ENCODE peak calls at places on chromosomes 13 and 19, in nine cellular contexts. One of them, this sample, is unnamed.

GRCh38 chr19:36916991-36917390 is 859 bp downstream of the ZNF568 start:
- DNase-seq in tibial artery: no peak
- DNase-seq in ovary: no peak
- DNase-seq in psoas muscle: no peak
- DNase-seq in fibroblast of villous mesenchyme: peak
- DNase-seq in AG09309: no peak
- DNase-seq in heart right ventricle: no peak
- DNase-seq in coronary artery: no peak
- DNase-seq in choroid plexus epithelial cell: peak
- DNase-seq in this sample: peak

GRCh38 chr13:35769812-35770211 is 293.3 kb upstream of the MAB21L1 start:
- DNase-seq in choroid plexus epithelial cell: peak
- DNase-seq in psoas muscle: no peak
- DNase-seq in heart right ventricle: no peak
- DNase-seq in coronary artery: no peak
- DNase-seq in fibroblast of villous mesenchyme: no peak
- DNase-seq in AG09309: no peak
- DNase-seq in ovary: no peak
- DNase-seq in tibial artery: no peak
- DNase-seq in this sample: no peak

GRCh38 chr19:47537493-47537892 is 22.6 kb upstream of the NAPA start:
- DNase-seq in tibial artery: no peak
- DNase-seq in coronary artery: no peak
- DNase-seq in ovary: no peak
- DNase-seq in choroid plexus epithelial cell: no peak
- DNase-seq in fibroblast of villous mesenchyme: no peak
- DNase-seq in AG09309: no peak
- DNase-seq in heart right ventricle: no peak
- DNase-seq in psoas muscle: no peak
- DNase-seq in this sample: no peak

GRCh38 chr13:63370101-63370500 is 1954.5 kb upstream of the PCDH20 start:
- DNase-seq in heart right ventricle: no peak
- DNase-seq in ovary: no peak
- DNase-seq in choroid plexus epithelial cell: no peak
- DNase-seq in AG09309: no peak
- DNase-seq in tibial artery: no peak
- DNase-seq in coronary artery: no peak
- DNase-seq in fibroblast of villous mesenchyme: no peak
- DNase-seq in psoas muscle: no peak
- DNase-seq in this sample: no peak

GRCh38 chr19:39265321-39265916 is 2.8 kb upstream of the IFNL2 start:
- DNase-seq in ovary: no peak
- DNase-seq in fibroblast of villous mesenchyme: no peak
- DNase-seq in tibial artery: no peak
- DNase-seq in coronary artery: no peak
- DNase-seq in psoas muscle: no peak
- DNase-seq in choroid plexus epithelial cell: no peak
- DNase-seq in AG09309: no peak
- DNase-seq in heart right ventricle: no peak
- DNase-seq in this sample: no peak

GRCh38 chr19:41927810-41928192 is 448 bp downstream of the ERFL start:
- DNase-seq in choroid plexus epithelial cell: no peak
- DNase-seq in fibroblast of villous mesenchyme: no peak
- DNase-seq in heart right ventricle: no peak
- DNase-seq in tibial artery: no peak
- DNase-seq in ovary: no peak
- DNase-seq in AG09309: no peak
- DNase-seq in coronary artery: no peak
- DNase-seq in psoas muscle: no peak
- DNase-seq in this sample: no peak

GRCh38 chr19:17846146-17846545 is 1.6 kb downstream of the JAK3 start:
- DNase-seq in tibial artery: no peak
- DNase-seq in coronary artery: no peak
- DNase-seq in fibroblast of villous mesenchyme: no peak
- DNase-seq in psoas muscle: no peak
- DNase-seq in heart right ventricle: no peak
- DNase-seq in AG09309: no peak
- DNase-seq in choroid plexus epithelial cell: no peak
- DNase-seq in ovary: no peak
- DNase-seq in this sample: no peak

GRCh38 chr13:93496985-93497673 is 270.5 kb downstream of the GPC6 start:
- DNase-seq in psoas muscle: no peak
- DNase-seq in tibial artery: no peak
- DNase-seq in fibroblast of villous mesenchyme: peak
- DNase-seq in ovary: no peak
- DNase-seq in heart right ventricle: no peak
- DNase-seq in choroid plexus epithelial cell: peak
- DNase-seq in AG09309: no peak
- DNase-seq in coronary artery: no peak
- DNase-seq in this sample: no peak

GRCh38 chr19:16896098-16896912 is 7.5 kb downstream of the F2RL3 start:
- DNase-seq in psoas muscle: peak
- DNase-seq in coronary artery: no peak
- DNase-seq in ovary: peak
- DNase-seq in fibroblast of villous mesenchyme: no peak
- DNase-seq in AG09309: no peak
- DNase-seq in tibial artery: no peak
- DNase-seq in choroid plexus epithelial cell: no peak
- DNase-seq in heart right ventricle: no peak
- DNase-seq in this sample: no peak

GRCh38 chr13:76338003-76338402 is 548.2 kb downstream of the KCTD12 start:
- DNase-seq in psoas muscle: no peak
- DNase-seq in coronary artery: no peak
- DNase-seq in AG09309: no peak
- DNase-seq in tibial artery: no peak
- DNase-seq in choroid plexus epithelial cell: no peak
- DNase-seq in fibroblast of villous mesenchyme: no peak
- DNase-seq in heart right ventricle: no peak
- DNase-seq in ovary: no peak
- DNase-seq in this sample: no peak

GRCh38 chr19:53960886-53961285 is 1.9 kb upstream of the CACNG8 start:
- DNase-seq in ovary: no peak
- DNase-seq in AG09309: no peak
- DNase-seq in fibroblast of villous mesenchyme: no peak
- DNase-seq in heart right ventricle: no peak
- DNase-seq in psoas muscle: no peak
- DNase-seq in coronary artery: no peak
- DNase-seq in choroid plexus epithelial cell: no peak
- DNase-seq in tibial artery: no peak
- DNase-seq in this sample: no peak

GRCh38 chr19:13150919-13151604 is 851 bp downstream of the IER2 start:
- DNase-seq in AG09309: no peak
- DNase-seq in ovary: peak
- DNase-seq in heart right ventricle: no peak
- DNase-seq in fibroblast of villous mesenchyme: no peak
- DNase-seq in choroid plexus epithelial cell: no peak
- DNase-seq in coronary artery: peak
- DNase-seq in tibial artery: no peak
- DNase-seq in psoas muscle: no peak
- DNase-seq in this sample: no peak

GRCh38 chr19:35167251-35168119 is 12.9 kb downstream of the FXYD5 start:
- DNase-seq in coronary artery: no peak
- DNase-seq in choroid plexus epithelial cell: no peak
- DNase-seq in fibroblast of villous mesenchyme: no peak
- DNase-seq in AG09309: no peak
- DNase-seq in tibial artery: no peak
- DNase-seq in ovary: no peak
- DNase-seq in heart right ventricle: no peak
- DNase-seq in psoas muscle: no peak
- DNase-seq in this sample: no peak

GRCh38 chr13:103067751-103068563 is 1.7 kb upstream of the SLC10A2 start:
- DNase-seq in tibial artery: no peak
- DNase-seq in coronary artery: no peak
- DNase-seq in fibroblast of villous mesenchyme: no peak
- DNase-seq in choroid plexus epithelial cell: no peak
- DNase-seq in ovary: no peak
- DNase-seq in psoas muscle: no peak
- DNase-seq in AG09309: no peak
- DNase-seq in heart right ventricle: no peak
- DNase-seq in this sample: no peak

GRCh38 chr13:23570931-23571330 is 719 bp downstream of the TNFRSF19 start:
- DNase-seq in ovary: no peak
- DNase-seq in choroid plexus epithelial cell: peak
- DNase-seq in psoas muscle: no peak
- DNase-seq in coronary artery: no peak
- DNase-seq in tibial artery: no peak
- DNase-seq in AG09309: no peak
- DNase-seq in fibroblast of villous mesenchyme: peak
- DNase-seq in heart right ventricle: no peak
- DNase-seq in this sample: peak
- H3K4me3 ChIP-seq in ovary: no peak
- H3K4me3 ChIP-seq in choroid plexus epithelial cell: peak
- H3K4me3 ChIP-seq in psoas muscle: peak
- H3K4me3 ChIP-seq in coronary artery: peak
- H3K4me3 ChIP-seq in tibial artery: no peak
- H3K4me3 ChIP-seq in AG09309: no peak
- H3K4me3 ChIP-seq in fibroblast of villous mesenchyme: peak
- H3K4me3 ChIP-seq in heart right ventricle: peak
- H3K4me3 ChIP-seq in this sample: peak

DNA sequence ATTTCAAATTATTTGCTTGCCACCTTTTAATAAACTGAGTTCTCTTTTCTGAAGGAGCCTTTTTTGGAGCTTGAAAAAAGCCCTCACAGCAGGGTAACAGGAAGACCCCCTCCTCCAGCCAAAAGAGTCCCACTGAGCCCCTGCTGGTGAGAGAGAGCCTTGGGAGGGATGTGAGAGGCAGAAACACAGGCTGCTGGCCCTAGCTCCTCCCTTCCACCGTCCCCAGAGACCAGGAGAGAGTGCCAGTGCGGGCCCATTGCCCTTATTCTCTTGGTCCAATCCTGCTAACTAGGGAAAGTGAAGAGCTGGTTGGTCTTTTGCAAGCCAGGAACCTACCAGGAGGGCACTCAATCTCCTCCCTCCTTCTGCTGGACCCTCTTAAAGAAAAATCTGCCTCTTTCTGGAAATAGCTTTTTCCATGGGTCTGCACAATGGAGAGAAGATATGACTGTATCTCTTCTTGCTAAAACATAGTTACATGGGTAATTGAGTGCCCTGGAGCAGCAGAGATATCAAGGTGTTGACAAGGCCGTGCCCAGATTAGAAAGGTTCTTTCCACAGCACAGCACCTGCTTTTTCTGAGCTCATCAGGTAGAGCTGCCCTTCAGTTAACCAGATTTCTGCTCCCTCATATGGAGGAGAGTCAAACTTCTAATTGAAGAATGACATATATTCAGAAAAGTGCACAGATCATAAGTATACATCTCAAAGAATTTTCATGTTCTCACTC is 113.9 kb downstream of the LRCH1 start:
- DNase-seq in fibroblast of villous mesenchyme: no peak
- DNase-seq in coronary artery: no peak
- DNase-seq in ovary: no peak
- DNase-seq in heart right ventricle: peak
- DNase-seq in AG09309: no peak
- DNase-seq in choroid plexus epithelial cell: no peak
- DNase-seq in psoas muscle: no peak
- DNase-seq in tibial artery: no peak
- DNase-seq in this sample: no peak
- TF ChIP-seq CTCF in fibroblast of villous mesenchyme: no peak
- TF ChIP-seq CTCF in coronary artery: no peak
- TF ChIP-seq CTCF in ovary: no peak
- TF ChIP-seq CTCF in heart right ventricle: no peak
- TF ChIP-seq CTCF in AG09309: no peak
- TF ChIP-seq CTCF in choroid plexus epithelial cell: no peak
- TF ChIP-seq CTCF in psoas muscle: no peak
- TF ChIP-seq CTCF in tibial artery: no peak
- TF ChIP-seq CTCF in this sample: no peak

GRCh38 chr13:25807562-25807961 is 244.3 kb downstream of the SHISA2 start:
- DNase-seq in choroid plexus epithelial cell: no peak
- DNase-seq in coronary artery: no peak
- DNase-seq in heart right ventricle: no peak
- DNase-seq in tibial artery: no peak
- DNase-seq in fibroblast of villous mesenchyme: no peak
- DNase-seq in psoas muscle: no peak
- DNase-seq in ovary: no peak
- DNase-seq in AG09309: no peak
- DNase-seq in this sample: no peak
- H3K4me3 ChIP-seq in choroid plexus epithelial cell: no peak
- H3K4me3 ChIP-seq in coronary artery: no peak
- H3K4me3 ChIP-seq in heart right ventricle: no peak
- H3K4me3 ChIP-seq in tibial artery: no peak
- H3K4me3 ChIP-seq in fibroblast of villous mesenchyme: no peak
- H3K4me3 ChIP-seq in psoas muscle: no peak
- H3K4me3 ChIP-seq in ovary: no peak
- H3K4me3 ChIP-seq in AG09309: no peak
- H3K4me3 ChIP-seq in this sample: no peak

DNA sequence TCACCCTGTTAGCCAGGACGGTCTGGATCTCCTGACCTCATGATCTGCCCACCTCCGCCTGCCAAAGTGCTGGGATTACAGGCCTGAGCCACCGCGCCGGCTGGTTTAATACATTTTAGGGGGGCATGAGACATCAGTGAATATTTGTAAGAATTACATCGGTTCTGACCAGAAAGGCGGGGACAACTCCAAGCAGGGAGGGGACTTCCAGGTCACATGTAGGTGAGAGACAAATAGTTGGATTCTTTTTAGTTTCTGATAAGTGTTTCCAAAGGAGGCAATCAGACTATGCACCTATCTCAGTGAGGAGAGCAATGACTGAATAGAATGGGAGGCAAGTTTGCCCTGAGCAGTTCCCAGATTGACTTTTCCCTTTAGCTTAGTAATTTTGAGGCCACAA is 3.7 kb upstream of the ZNF552 start:
- DNase-seq in heart right ventricle: no peak
- DNase-seq in ovary: no peak
- DNase-seq in AG09309: no peak
- DNase-seq in choroid plexus epithelial cell: no peak
- DNase-seq in psoas muscle: no peak
- DNase-seq in tibial artery: no peak
- DNase-seq in coronary artery: no peak
- DNase-seq in fibroblast of villous mesenchyme: no peak
- DNase-seq in this sample: no peak
- TF ChIP-seq CTCF in heart right ventricle: no peak
- TF ChIP-seq CTCF in ovary: no peak
- TF ChIP-seq CTCF in AG09309: no peak
- TF ChIP-seq CTCF in choroid plexus epithelial cell: no peak
- TF ChIP-seq CTCF in psoas muscle: no peak
- TF ChIP-seq CTCF in tibial artery: no peak
- TF ChIP-seq CTCF in coronary artery: no peak
- TF ChIP-seq CTCF in fibroblast of villous mesenchyme: no peak
- TF ChIP-seq CTCF in this sample: no peak

DNA sequence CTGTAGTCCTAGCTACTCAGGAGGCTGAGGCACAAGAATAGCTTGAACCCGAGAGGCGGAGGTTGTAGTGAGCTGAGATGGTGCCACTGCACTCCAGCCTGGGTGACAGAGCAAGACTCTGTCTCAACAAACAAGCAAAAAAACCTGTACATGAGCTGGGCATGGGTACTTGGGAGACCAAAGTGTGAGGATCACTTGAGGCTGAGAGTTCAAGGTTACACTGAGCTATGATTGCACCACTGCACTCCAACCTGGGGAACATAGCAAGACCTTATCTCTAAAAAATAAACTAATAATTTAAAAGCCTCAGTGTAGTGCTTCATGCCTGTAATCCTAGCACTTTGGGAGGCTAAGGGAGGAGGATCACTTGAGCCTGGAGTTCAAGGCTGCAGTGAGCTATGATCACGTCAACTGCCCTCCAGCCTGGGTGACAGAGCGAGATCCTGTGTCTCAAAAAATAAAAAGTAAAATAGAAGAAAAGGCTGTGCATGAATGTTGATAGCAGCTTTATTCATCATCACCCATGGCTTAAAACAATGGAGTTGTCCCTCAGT is 12.3 kb upstream of the DOCK6 start:
- DNase-seq in choroid plexus epithelial cell: no peak
- DNase-seq in tibial artery: no peak
- DNase-seq in heart right ventricle: no peak
- DNase-seq in AG09309: no peak
- DNase-seq in ovary: no peak
- DNase-seq in fibroblast of villous mesenchyme: no peak
- DNase-seq in psoas muscle: no peak
- DNase-seq in coronary artery: no peak
- DNase-seq in this sample: no peak
- H3K4me3 ChIP-seq in choroid plexus epithelial cell: no peak
- H3K4me3 ChIP-seq in tibial artery: no peak
- H3K4me3 ChIP-seq in heart right ventricle: no peak
- H3K4me3 ChIP-seq in AG09309: no peak
- H3K4me3 ChIP-seq in ovary: no peak
- H3K4me3 ChIP-seq in fibroblast of villous mesenchyme: no peak
- H3K4me3 ChIP-seq in psoas muscle: no peak
- H3K4me3 ChIP-seq in coronary artery: no peak
- H3K4me3 ChIP-seq in this sample: no peak

This sample was measured in fibroblast of pulmonary artery.